ENCODE peak calls at places on chromosomes 11 and 22, in nine cellular contexts. M is cardiac muscle cell, I is K562, Y is heart left ventricle, F is OCI-LY7, E is endothelial cell of umbilical vein, J is coronary artery, V is A549, Q is ovary. K is an unnamed sample.

GRCh38 chr11:116219171-116219635 is 553.6 kb downstream of the BUD13 start:
- DNase-seq in J (no peak), E (no peak), F (no peak), V (no peak), Q (no peak), I (no peak), M (no peak), Y (no peak), K (no peak)

GRCh38 chr11:36041988-36042606 is 98.2 kb downstream of the LDLRAD3 start:
- DNase-seq in M (peak), I (peak), F (no peak), J (no peak), Y (no peak), E (peak), V (no peak), Q (no peak), K (no peak)

GRCh38 chr11:121711900-121712424 is 259.2 kb upstream of the SORL1-AS1 start:
- DNase-seq in V (no peak), F (no peak), I (no peak), E (no peak), Q (no peak), M (no peak), Y (no peak), J (no peak), K (no peak)

GRCh38 chr11:68332186-68332585 is 19.8 kb downstream of the LRP5 start:
- DNase-seq in Y (peak), I (no peak), Q (no peak), V (no peak), E (no peak), M (no peak), J (no peak), F (no peak), K (no peak)

GRCh38 chr22:28600546-28601143 is 79.0 kb downstream of the TTC28 start:
- DNase-seq in I (peak), F (peak), V (peak), J (no peak), Y (no peak), E (peak), M (peak), Q (no peak), K (peak)

GRCh38 chr11:61293869-61294716 is 1.0 kb downstream of the VWCE start:
- DNase-seq in F (peak), J (peak), M (peak), Y (peak), V (peak), I (no peak), E (peak), Q (peak), K (peak)

GRCh38 chr11:85822814-85823213 is 11.9 kb upstream of the SYTL2 start:
- DNase-seq in V (no peak), J (no peak), E (no peak), F (no peak), Y (no peak), Q (no peak), M (peak), I (no peak), K (no peak)

GRCh38 chr11:14114269-14114668 is 151.7 kb downstream of the SPON1 start:
- DNase-seq in V (no peak), J (no peak), M (no peak), I (no peak), Y (no peak), Q (no peak), E (peak), F (no peak), K (no peak)

GRCh38 chr11:68756171-68756766 is 4.9 kb upstream of the TESMIN start:
- DNase-seq in Q (no peak), F (no peak), M (no peak), I (no peak), V (no peak), E (no peak), J (no peak), Y (no peak), K (no peak)

GRCh38 chr22:20522134-20522827 is 14.9 kb downstream of the MED15 start:
- DNase-seq in F (no peak), I (no peak), V (no peak), Q (no peak), Y (no peak), M (no peak), J (no peak), E (no peak), K (no peak)

GRCh38 chr11:101390539-101390938 is 193.3 kb downstream of the TRPC6 start:
- DNase-seq in J (no peak), V (no peak), Y (no peak), E (no peak), M (peak), Q (no peak), I (no peak), F (peak), K (no peak)

GRCh38 chr11:47373876-47374820 is 4.2 kb downstream of the SPI1 start:
- DNase-seq in I (peak), V (peak), M (peak), Y (peak), E (peak), Q (peak), F (peak), J (peak), K (peak)

GRCh38 chr11:724063-724732 is 18.2 kb downstream of the EPS8L2 start:
- DNase-seq in F (peak), V (no peak), J (no peak), E (no peak), Q (peak), Y (no peak), M (no peak), I (peak), K (no peak)

GRCh38 chr22:35622132-35622913 is 5.2 kb upstream of the MB start:
- DNase-seq in J (no peak), V (no peak), I (no peak), F (no peak), E (no peak), Y (peak), M (no peak), Q (no peak), K (no peak)

DNA sequence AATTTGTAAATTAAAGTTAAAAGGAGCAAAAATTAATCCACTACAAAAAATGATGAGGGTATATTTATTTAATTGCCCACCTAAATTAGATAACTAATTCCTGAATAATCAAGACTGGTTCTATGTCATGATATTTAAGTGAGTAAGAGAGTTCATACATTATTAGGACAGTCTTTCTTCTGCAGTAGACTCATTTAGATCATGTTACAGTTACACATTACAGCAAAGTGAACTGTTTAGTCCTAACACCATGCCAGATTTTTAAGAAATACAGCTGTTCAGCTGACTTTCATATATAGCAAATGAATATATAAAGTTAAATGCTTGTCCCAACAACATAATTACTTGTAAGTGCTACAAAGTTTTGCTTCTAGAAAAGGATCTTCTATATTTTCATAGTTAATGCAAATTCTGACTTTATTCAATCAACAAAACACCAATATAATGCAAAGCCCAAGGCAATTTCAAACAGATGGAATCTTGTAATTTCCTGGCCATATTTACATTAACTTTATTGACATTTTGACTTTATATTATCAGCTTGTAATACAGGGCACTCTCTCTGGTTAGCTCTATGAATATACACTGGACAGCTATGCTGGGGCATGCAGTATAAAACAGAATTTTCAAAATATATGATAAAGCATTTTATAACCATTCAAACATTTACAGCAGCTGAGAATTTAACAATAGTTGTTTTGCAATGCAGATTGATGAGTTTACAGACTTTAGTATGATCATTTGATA is 45.7 kb upstream of the TP53AIP1 start:
- DNase-seq in Y (no peak), I (no peak), J (no peak), E (no peak), M (no peak), Q (no peak), V (no peak), F (no peak), K (no peak)
- H3K27ac ChIP-seq in Y (no peak), I (no peak), J (no peak), E (no peak), M (no peak), Q (no peak), V (no peak), F (no peak), K (no peak)

DNA sequence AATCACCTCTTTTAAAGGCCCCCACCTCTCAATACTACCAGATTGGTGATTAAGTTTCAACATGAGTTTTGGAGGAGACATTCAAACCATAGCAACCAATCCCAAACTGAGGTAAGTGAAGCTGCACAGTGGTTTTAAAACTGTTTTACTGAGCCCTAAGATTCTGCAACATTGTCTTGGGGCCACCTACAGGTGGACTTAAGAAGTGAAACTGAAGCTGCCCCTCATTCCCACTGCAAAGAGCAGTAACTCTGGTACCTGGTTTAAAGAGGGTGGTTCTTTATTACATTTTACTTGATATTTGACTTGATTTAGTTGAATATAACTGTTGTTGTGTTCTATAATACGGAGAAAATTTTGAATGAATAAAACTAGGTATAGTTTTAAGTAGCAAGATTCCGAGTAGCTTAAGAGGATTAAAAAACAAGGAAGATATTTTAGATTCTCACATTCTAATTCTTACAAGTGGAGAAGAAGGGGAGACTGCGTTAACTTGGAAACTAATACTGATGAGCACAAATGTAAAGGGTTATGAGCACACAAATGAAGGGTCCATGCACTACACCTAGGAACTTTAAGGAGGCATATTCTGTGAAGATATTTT is 26.7 kb downstream of the SYT9 start:
- DNase-seq in E (peak), I (peak), M (peak), V (peak), Q (no peak), J (no peak), Y (no peak), F (peak), K (peak)
- TF ChIP-seq CTCF in E (peak), I (peak), M (peak), V (peak), Q (no peak), J (peak), Y (peak), F (peak), K (peak)

DNA sequence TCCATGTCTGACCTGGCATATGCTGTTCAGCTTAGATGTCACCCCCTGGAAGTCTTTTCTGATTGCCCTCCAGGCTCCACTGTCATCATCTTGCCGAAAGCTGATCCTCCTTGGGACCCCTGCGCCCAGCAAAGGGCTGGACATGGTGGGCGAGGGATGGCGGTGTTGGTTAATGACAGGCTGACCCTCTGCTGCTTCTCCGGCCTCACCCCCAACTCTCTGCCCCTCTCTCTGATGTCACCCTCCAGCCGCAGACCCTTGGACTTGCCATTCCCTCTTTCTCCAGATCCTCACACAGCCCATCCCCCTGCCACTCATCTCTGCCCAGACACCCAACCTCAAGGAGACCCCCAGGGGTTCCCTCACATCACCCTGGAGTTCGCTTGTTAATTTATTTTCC is 2.3 kb downstream of the EHBP1L1 start:
- DNase-seq in M (no peak), F (no peak), Q (no peak), I (no peak), V (no peak), E (no peak), J (no peak), Y (no peak), K (no peak)
- H3K27ac ChIP-seq in M (no peak), F (peak), Q (peak), I (no peak), V (peak), E (no peak), J (peak), Y (peak), K (peak)

GRCh38 chr22:38223289-38223960 is 21.6 kb downstream of the MAFF start:
- DNase-seq in F (peak), V (no peak), Q (no peak), I (no peak), J (no peak), Y (no peak), E (no peak), M (no peak), K (no peak)
- TF ChIP-seq CTCF in F (peak), V (peak), Q (no peak), I (no peak), J (no peak), Y (no peak), E (no peak), M (no peak), K (no peak)

GRCh38 chr22:23097412-23098229 is 27.3 kb downstream of the GNAZ start:
- DNase-seq in V (no peak), F (no peak), J (no peak), E (no peak), Q (no peak), I (no peak), M (no peak), Y (no peak), K (no peak)
- H3K27ac ChIP-seq in V (no peak), F (no peak), J (peak), E (no peak), Q (peak), I (no peak), M (no peak), Y (no peak), K (no peak)